ENCODE peak calls at places on chromosomes 5 and 9, in ten cellular contexts. M, P, N, R, I, L, X, H, C and U are unnamed samples.

GRCh38 chr5:135974019-135974600 is 19.3 kb upstream of the LECT2 start:
- DNase-seq in N (no peak), P (no peak), L (no peak), I (no peak), C (no peak), H (no peak), X (no peak), M (no peak), R (no peak), U (no peak)

GRCh38 chr5:67089200-67089725 is 107.3 kb downstream of the CD180 start:
- DNase-seq in H (no peak), I (peak), R (peak), N (no peak), X (peak), M (no peak), C (no peak), L (no peak), P (no peak), U (no peak)

GRCh38 chr5:149466457-149466972 is 84.7 kb downstream of the CSNK1A1 start:
- DNase-seq in R (no peak), L (no peak), I (peak), H (no peak), C (peak), X (no peak), N (no peak), M (no peak), P (peak), U (no peak)

GRCh38 chr5:118984602-118985001 is 3.7 kb downstream of the DTWD2 start:
- DNase-seq in H (no peak), P (no peak), C (peak), N (no peak), L (no peak), R (no peak), I (no peak), M (no peak), X (no peak), U (no peak)

GRCh38 chr5:159097461-159098284 is 2.0 kb downstream of the EBF1 start:
- DNase-seq in P (no peak), L (no peak), X (no peak), M (no peak), C (no peak), H (peak), R (peak), N (no peak), I (no peak), U (no peak)

GRCh38 chr5:30113542-30113941 is 1079.9 kb upstream of the CDH6 start:
- DNase-seq in P (no peak), C (no peak), I (no peak), N (no peak), L (no peak), H (no peak), X (no peak), M (no peak), R (no peak), U (no peak)

GRCh38 chr5:96133337-96134094 is 171.9 kb upstream of the ELL2 start:
- DNase-seq in L (no peak), P (no peak), C (peak), H (no peak), I (no peak), R (no peak), N (no peak), X (no peak), M (no peak), U (no peak)

GRCh38 chr9:25716220-25716872 is 38.1 kb upstream of the TUSC1 start:
- DNase-seq in X (peak), R (peak), M (peak), H (peak), L (no peak), N (peak), C (peak), P (peak), I (peak), U (peak)

GRCh38 chr9:13139641-13140171 is 139.8 kb downstream of the MPDZ start:
- DNase-seq in C (peak), N (peak), L (no peak), R (no peak), M (peak), X (no peak), H (peak), I (peak), P (no peak), U (peak)

GRCh38 chr9:126587187-126588185 is 26.2 kb upstream of the LMX1B start:
- DNase-seq in R (no peak), I (no peak), L (no peak), M (peak), C (no peak), X (no peak), H (peak), N (peak), P (no peak), U (no peak)